ENCODE peak calls at places on chromosomes 11 and 22, in four cellular contexts. Y is K562, X is HepG2, D is H1. K is an unnamed sample.

GRCh38 chr11:8357891-8358566 is 94.4 kb upstream of the LMO1 start:
- DNase-seq in D (no peak), X (no peak), Y (no peak), K (no peak)

GRCh38 chr11:90476442-90477007 is 253.7 kb upstream of the CHORDC1 start:
- DNase-seq in X (peak; percentile 29), D (no peak), Y (no peak), K (no peak)

GRCh38 chr22:36439481-36440271 is 41.8 kb downstream of the TXN2 start:
- DNase-seq in X (peak; percentile 53), Y (peak; percentile 63), D (no peak), K (peak; percentile 55)

GRCh38 chr11:106031210-106031845 is 9.3 kb upstream of the MSANTD4 start:
- DNase-seq in X (no peak), Y (no peak), D (no peak), K (no peak)

GRCh38 chr11:69939551-69940245 is 120.5 kb upstream of the FGF3 start:
- DNase-seq in Y (no peak), X (no peak), D (no peak), K (no peak)

GRCh38 chr11:119319702-119320592 is 3.0 kb upstream of the MCAM start:
- DNase-seq in D (no peak), Y (peak; percentile 79), X (no peak), K (no peak)

GRCh38 chr22:48098243-48098935 is 1335.9 kb downstream of the TBC1D22A start:
- DNase-seq in D (no peak), Y (no peak), X (no peak), K (no peak)

GRCh38 chr11:122697636-122698167 is 42.2 kb downstream of the UBASH3B start:
- DNase-seq in Y (no peak), D (no peak), X (no peak), K (peak; percentile 28)

GRCh38 chr11:73412308-73412707 is 36.1 kb downstream of the RELT start:
- DNase-seq in D (no peak), Y (no peak), X (no peak), K (no peak)

GRCh38 chr11:69801513-69802335 is 17.5 kb downstream of the FGF3 start:
- DNase-seq in D (peak; percentile 96), X (peak; percentile 34), Y (peak; percentile 59), K (no peak)

GRCh38 chr11:38824573-38824972 is 2226.5 kb upstream of the RAG2 start:
- DNase-seq in D (no peak), Y (no peak), X (peak; percentile 8), K (no peak)

GRCh38 chr11:36131719-36132349 is 157.4 kb downstream of the COMMD9 start:
- DNase-seq in D (peak; percentile 66), Y (peak; percentile 62), X (peak; percentile 20), K (peak; percentile 41)

GRCh38 chr11:68014157-68014965 is 4.2 kb downstream of the ALDH3B1 start:
- DNase-seq in Y (no peak), D (no peak), X (no peak), K (peak; percentile 100)

GRCh38 chr11:69301491-69302401 is 7.8 kb downstream of the MYEOV start:
- DNase-seq in Y (peak; percentile 77), X (peak; percentile 60), D (no peak), K (peak; percentile 96)

GRCh38 chr22:45453764-45454163 is 40.3 kb downstream of the RIBC2 start:
- DNase-seq in X (no peak), Y (no peak), D (no peak), K (no peak)

GRCh38 chr22:42711281-42711731 is 9.4 kb downstream of the A4GALT start:
- DNase-seq in Y (no peak), D (no peak), X (no peak), K (no peak)

GRCh38 chr11:65591939-65592814 is 3.4 kb downstream of the KCNK7 start:
- DNase-seq in D (no peak), Y (no peak), X (no peak), K (no peak)

GRCh38 chr11:134266841-134267251 is 9.3 kb upstream of the GLB1L3 start:
- DNase-seq in D (no peak), Y (no peak), X (no peak), K (no peak)

GRCh38 chr11:34638897-34639296 is 18.0 kb downstream of the EHF start:
- DNase-seq in Y (no peak), X (no peak), D (no peak), K (no peak)

GRCh38 chr11:128467610-128468041 is 119.7 kb downstream of the ETS1 start:
- DNase-seq in Y (no peak), X (peak; percentile 74), D (no peak), K (peak; percentile 43)

GRCh38 chr11:77086521-77087472 is 15.8 kb upstream of the OMP start:
- DNase-seq in D (no peak), Y (no peak), X (peak; percentile 39), K (no peak)

GRCh38 chr11:7677801-7678201 is 4.5 kb upstream of the CYB5R2 start:
- DNase-seq in D (no peak), X (no peak), Y (no peak), K (no peak)

DNA sequence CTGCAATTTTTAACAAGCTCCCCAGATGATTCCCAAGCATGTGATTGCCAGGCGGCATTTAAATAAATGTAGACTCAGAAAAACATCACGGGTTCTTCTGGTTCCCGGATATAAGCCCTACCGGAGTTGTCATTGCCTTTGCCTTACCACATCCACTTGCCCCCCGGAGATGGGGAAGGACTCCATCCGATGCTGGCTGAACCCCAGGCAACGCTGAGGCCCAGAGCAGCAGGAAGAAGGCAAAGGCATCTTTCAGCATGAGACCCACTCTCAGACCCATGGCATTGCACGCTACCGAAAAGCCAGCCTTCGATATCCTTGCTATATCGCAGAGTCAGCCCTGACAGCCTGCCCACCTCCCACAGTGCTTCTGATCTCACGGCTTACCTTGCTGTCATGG is 134.1 kb downstream of the DSCAML1 start:
- DNase-seq in Y (no peak), D (no peak), X (no peak), K (no peak)
- TF ChIP-seq CEBPB in Y (no peak), D (no peak), X (no peak), K (no peak)

GRCh38 chr11:115279831-115280761 is 224.1 kb downstream of the CADM1 start:
- DNase-seq in D (no peak), Y (no peak), X (peak; percentile 87), K (no peak)
- TF ChIP-seq RNF2 in D (no peak), Y (no peak), X (no peak), K (no peak)

GRCh38 chr11:1825039-1825740 is 9.6 kb upstream of the SYT8 start:
- DNase-seq in X (peak; percentile 84), D (peak; percentile 91), Y (peak; percentile 92), K (peak; percentile 70)
- TF ChIP-seq CEBPB in X (no peak), D (no peak), Y (no peak), K (no peak)

GRCh38 chr11:44765676-44766075 is 38.9 kb downstream of the TSPAN18 start:
- DNase-seq in X (no peak), D (no peak), Y (no peak), K (no peak)

GRCh38 chr11:44765026-44765595 is 38.3 kb downstream of the TSPAN18 start:
- DNase-seq in D (peak; percentile 31), Y (no peak), X (no peak), K (no peak)

GRCh38 chr11:44766972-44767278 is 40.2 kb downstream of the TSPAN18 start:
- DNase-seq in X (no peak), D (peak; percentile 37), Y (no peak), K (no peak)

GRCh38 chr11:44767421-44767820 is 40.7 kb downstream of the TSPAN18 start:
- DNase-seq in D (no peak), X (no peak), Y (no peak), K (no peak)

DNA sequence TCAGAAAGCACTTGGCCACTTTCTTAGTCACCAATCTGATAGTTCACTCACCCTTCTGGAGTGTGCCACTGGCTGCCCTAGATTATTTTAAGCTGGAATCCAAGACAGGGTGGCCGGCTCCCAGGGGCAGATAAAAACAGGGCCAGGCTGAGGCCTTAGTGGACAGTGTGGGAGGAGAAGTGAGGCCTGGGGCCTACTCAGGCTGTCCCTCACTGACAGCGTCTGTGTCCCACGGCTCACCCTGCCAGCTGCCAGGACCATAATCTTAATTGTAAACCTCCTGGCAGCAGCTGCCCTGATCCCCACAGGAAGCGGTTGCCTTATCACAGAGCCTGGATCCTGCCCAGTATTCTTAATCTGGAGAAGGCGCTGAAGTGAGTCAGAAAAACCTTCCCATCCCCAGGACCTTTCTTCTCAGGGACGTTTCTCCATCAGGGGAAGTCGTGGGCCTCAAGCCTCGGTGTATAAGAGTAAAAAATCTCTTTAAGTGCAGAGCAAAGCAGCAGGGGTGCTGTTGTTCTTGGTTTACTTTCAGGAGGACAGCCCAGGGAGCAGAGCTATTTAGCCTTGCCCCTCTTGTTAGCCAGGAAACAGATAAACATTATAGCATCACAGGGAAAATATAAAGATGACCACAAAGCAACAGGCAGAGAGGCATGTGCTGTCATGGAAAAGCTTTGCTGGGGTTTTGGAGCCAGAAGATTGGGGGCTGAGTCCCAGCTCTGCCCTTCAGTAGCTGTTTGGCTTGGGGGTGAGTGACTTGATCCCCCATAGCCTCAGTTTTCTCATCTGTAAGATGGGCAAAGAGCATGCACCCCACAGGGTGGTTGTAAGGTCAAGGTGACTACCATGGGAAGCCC is 39.6 kb downstream of the TSPAN18 start:
- DNase-seq in D (peak; percentile 38), Y (peak; percentile 37), X (no peak), K (no peak)
- TF ChIP-seq RNF2 in D (no peak), Y (no peak), X (no peak), K (no peak)

DNA sequence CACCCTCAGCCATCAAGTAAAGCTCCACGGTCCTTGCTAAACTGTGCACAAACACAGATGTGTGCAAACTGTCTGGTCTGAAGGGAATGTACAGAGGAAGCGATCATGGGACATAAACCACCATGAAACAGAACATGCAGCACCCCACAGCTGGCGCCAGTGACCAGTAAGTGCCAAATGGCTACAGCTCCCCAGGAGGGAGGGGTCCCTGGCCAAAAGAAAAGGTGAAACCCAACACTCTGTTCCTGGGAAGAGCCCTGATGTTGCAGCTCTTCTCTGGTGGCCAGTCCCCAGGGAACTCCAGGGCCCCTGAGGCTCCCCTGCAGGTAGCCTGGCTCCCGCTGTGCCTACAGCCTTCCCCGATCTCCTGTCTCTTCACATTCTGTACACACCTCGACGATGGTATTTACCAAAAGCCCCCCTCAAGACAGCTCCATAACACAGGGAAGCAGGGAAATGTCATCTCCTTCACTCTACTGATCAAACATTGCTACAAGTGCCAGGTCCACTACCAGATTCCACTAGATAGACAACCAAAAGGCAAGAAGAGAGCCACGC is 2.9 kb downstream of the DGCR6L start:
- DNase-seq in Y (no peak), X (no peak), D (peak; percentile 35), K (no peak)
- TF ChIP-seq CEBPB in Y (no peak), X (no peak), D (no peak), K (no peak)

GRCh38 chr11:86678823-86679222 is 6.4 kb upstream of the ME3 start:
- DNase-seq in Y (no peak), X (no peak), D (no peak), K (no peak)
- TF ChIP-seq RNF2 in Y (no peak), X (no peak), D (no peak), K (no peak)

K was measured in A549.